ENCODE peak calls at places on chromosomes 5 and 9, in six cellular contexts. One of them, this sample, is unnamed.

GRCh38 chr5:141328231-141328630 is 2.1 kb upstream of the PCDHGA1 start:
- DNase-seq in AG04449: no peak
- DNase-seq in SJSA1: no peak
- DNase-seq in coronary artery: no peak
- DNase-seq in KBM-7: no peak
- DNase-seq in amniotic stem cell: no peak
- DNase-seq in this sample: no peak

GRCh38 chr9:17807670-17808282 is 228.9 kb downstream of the SH3GL2 start:
- DNase-seq in amniotic stem cell: no peak
- DNase-seq in KBM-7: no peak
- DNase-seq in coronary artery: no peak
- DNase-seq in SJSA1: no peak
- DNase-seq in AG04449: no peak
- DNase-seq in this sample: no peak

GRCh38 chr9:76213751-76214150 is 180.5 kb downstream of the RFK start:
- DNase-seq in KBM-7: no peak
- DNase-seq in SJSA1: peak
- DNase-seq in coronary artery: no peak
- DNase-seq in amniotic stem cell: no peak
- DNase-seq in AG04449: no peak
- DNase-seq in this sample: no peak

GRCh38 chr5:67493676-67494075 is 297.1 kb upstream of the CD180 start:
- DNase-seq in AG04449: no peak
- DNase-seq in KBM-7: peak
- DNase-seq in coronary artery: no peak
- DNase-seq in SJSA1: no peak
- DNase-seq in amniotic stem cell: no peak
- DNase-seq in this sample: peak

GRCh38 chr5:138960145-138960692 is 85.1 kb upstream of the LRRTM2 start:
- DNase-seq in SJSA1: no peak
- DNase-seq in AG04449: no peak
- DNase-seq in amniotic stem cell: no peak
- DNase-seq in coronary artery: no peak
- DNase-seq in KBM-7: no peak
- DNase-seq in this sample: no peak

GRCh38 chr5:86596476-86596875 is 21.3 kb upstream of the COX7C start:
- DNase-seq in coronary artery: no peak
- DNase-seq in SJSA1: no peak
- DNase-seq in KBM-7: no peak
- DNase-seq in AG04449: no peak
- DNase-seq in amniotic stem cell: no peak
- DNase-seq in this sample: no peak

GRCh38 chr9:127783111-127783621 is 2.7 kb upstream of the CDK9 start:
- DNase-seq in coronary artery: no peak
- DNase-seq in SJSA1: no peak
- DNase-seq in amniotic stem cell: no peak
- DNase-seq in AG04449: no peak
- DNase-seq in KBM-7: peak
- DNase-seq in this sample: peak

GRCh38 chr5:1685076-1685475 is 114.6 kb downstream of the MRPL36 start:
- DNase-seq in amniotic stem cell: no peak
- DNase-seq in KBM-7: no peak
- DNase-seq in coronary artery: no peak
- DNase-seq in AG04449: no peak
- DNase-seq in SJSA1: no peak
- DNase-seq in this sample: no peak

GRCh38 chr5:18811616-18812015 is 1176.4 kb downstream of the CDH18 start:
- DNase-seq in KBM-7: no peak
- DNase-seq in amniotic stem cell: no peak
- DNase-seq in AG04449: no peak
- DNase-seq in SJSA1: no peak
- DNase-seq in coronary artery: no peak
- DNase-seq in this sample: no peak

GRCh38 chr5:95901676-95902646 is 59.7 kb downstream of the ELL2 start:
- DNase-seq in amniotic stem cell: no peak
- DNase-seq in KBM-7: no peak
- DNase-seq in coronary artery: no peak
- DNase-seq in SJSA1: peak
- DNase-seq in AG04449: no peak
- DNase-seq in this sample: peak

GRCh38 chr5:134073404-134073803 is 41.1 kb upstream of the TCF7 start:
- DNase-seq in AG04449: no peak
- DNase-seq in coronary artery: no peak
- DNase-seq in SJSA1: peak
- DNase-seq in KBM-7: no peak
- DNase-seq in amniotic stem cell: no peak
- DNase-seq in this sample: peak

GRCh38 chr9:81814794-81815464 is 113.3 kb upstream of the SPATA31D4 start:
- DNase-seq in SJSA1: no peak
- DNase-seq in AG04449: no peak
- DNase-seq in KBM-7: no peak
- DNase-seq in coronary artery: no peak
- DNase-seq in amniotic stem cell: no peak
- DNase-seq in this sample: no peak

GRCh38 chr9:131608469-131609115 is 63.3 kb downstream of the PRRT1B start:
- DNase-seq in AG04449: peak
- DNase-seq in amniotic stem cell: peak
- DNase-seq in KBM-7: no peak
- DNase-seq in SJSA1: peak
- DNase-seq in coronary artery: peak
- DNase-seq in this sample: no peak

GRCh38 chr5:176614805-176615478 is 5.0 kb upstream of the GPRIN1 start:
- DNase-seq in KBM-7: no peak
- DNase-seq in SJSA1: peak
- DNase-seq in coronary artery: no peak
- DNase-seq in amniotic stem cell: no peak
- DNase-seq in AG04449: no peak
- DNase-seq in this sample: peak

GRCh38 chr5:6056280-6056679 is 322.1 kb downstream of the MED10 start:
- DNase-seq in KBM-7: no peak
- DNase-seq in SJSA1: no peak
- DNase-seq in amniotic stem cell: no peak
- DNase-seq in AG04449: no peak
- DNase-seq in coronary artery: no peak
- DNase-seq in this sample: no peak

GRCh38 chr5:140246378-140247122 is 56.4 kb downstream of the PFDN1 start:
- DNase-seq in SJSA1: peak
- DNase-seq in amniotic stem cell: peak
- DNase-seq in AG04449: peak
- DNase-seq in KBM-7: no peak
- DNase-seq in coronary artery: no peak
- DNase-seq in this sample: no peak

GRCh38 chr5:129377504-129377903 is 82.6 kb upstream of the ADAMTS19 start:
- DNase-seq in amniotic stem cell: no peak
- DNase-seq in AG04449: no peak
- DNase-seq in coronary artery: no peak
- DNase-seq in KBM-7: no peak
- DNase-seq in SJSA1: no peak
- DNase-seq in this sample: no peak

GRCh38 chr5:80255425-80255751 is 460 bp downstream of the SERINC5 start:
- DNase-seq in amniotic stem cell: no peak
- DNase-seq in coronary artery: peak
- DNase-seq in AG04449: no peak
- DNase-seq in KBM-7: peak
- DNase-seq in SJSA1: peak
- DNase-seq in this sample: no peak

GRCh38 chr5:179488464-179488863 is 61.9 kb upstream of the RUFY1 start:
- DNase-seq in coronary artery: no peak
- DNase-seq in SJSA1: no peak
- DNase-seq in amniotic stem cell: no peak
- DNase-seq in KBM-7: no peak
- DNase-seq in AG04449: no peak
- DNase-seq in this sample: no peak

GRCh38 chr9:4855861-4856260 is 63.1 kb downstream of the RCL1 start:
- DNase-seq in amniotic stem cell: peak
- DNase-seq in SJSA1: peak
- DNase-seq in coronary artery: peak
- DNase-seq in AG04449: no peak
- DNase-seq in KBM-7: no peak
- DNase-seq in this sample: no peak

GRCh38 chr5:85484982-85485574 is 1100.4 kb upstream of the EDIL3 start:
- DNase-seq in amniotic stem cell: no peak
- DNase-seq in KBM-7: peak
- DNase-seq in SJSA1: no peak
- DNase-seq in AG04449: no peak
- DNase-seq in coronary artery: no peak
- DNase-seq in this sample: no peak

GRCh38 chr9:124202447-124202971 is 55.2 kb upstream of the NEK6 start:
- DNase-seq in AG04449: no peak
- DNase-seq in SJSA1: peak
- DNase-seq in KBM-7: peak
- DNase-seq in coronary artery: no peak
- DNase-seq in amniotic stem cell: no peak
- DNase-seq in this sample: peak

GRCh38 chr5:97728920-97729319 is 545.9 kb upstream of the RIOK2 start:
- DNase-seq in coronary artery: no peak
- DNase-seq in AG04449: no peak
- DNase-seq in amniotic stem cell: no peak
- DNase-seq in KBM-7: no peak
- DNase-seq in SJSA1: no peak
- DNase-seq in this sample: no peak